ENCODE peak calls at places on chromosomes 7 and 10, in six cellular contexts. Q is NCI-H82; I is activated CD8-positive, alpha-beta memory T cell treated with anti-CD3 and anti-CD28 coated beads for 24 hours; J is frontal cortex; S is occipital lobe; F is CD8-positive, alpha-beta memory T cell. L is an unnamed sample.

GRCh38 chr10:116160271-116160670 is 112.7 kb downstream of the GFRA1 start:
- DNase-seq in Q (no peak), I (no peak), J (no peak), S (no peak), F (no peak), L (no peak)

GRCh38 chr7:14999331-14999730 is 96.8 kb upstream of the DGKB start:
- DNase-seq in Q (no peak), I (no peak), J (no peak), S (no peak), F (no peak), L (no peak)

GRCh38 chr7:41217306-41217705 is 485.6 kb downstream of the INHBA start:
- DNase-seq in Q (no peak), I (no peak), J (no peak), S (no peak), F (no peak), L (no peak)

GRCh38 chr7:148699772-148700629 is 1.3 kb downstream of the CUL1 start:
- DNase-seq in Q (peak; percentile 73), I (no peak), J (no peak), S (no peak), F (no peak), L (no peak)

GRCh38 chr10:69897417-69897816 is 95.7 kb downstream of the COL13A1 start:
- DNase-seq in Q (no peak), I (no peak), J (no peak), S (no peak), F (no peak), L (no peak)

GRCh38 chr7:21640150-21640549 is 97.3 kb downstream of the DNAH11 start:
- DNase-seq in Q (no peak), I (no peak), J (no peak), S (no peak), F (no peak), L (no peak)

GRCh38 chr10:33290286-33291052 is 44.0 kb downstream of the NRP1 start:
- DNase-seq in Q (no peak), I (no peak), J (no peak), S (no peak), F (no peak), L (no peak)

GRCh38 chr10:25061711-25062455 is 45.5 kb downstream of the THNSL1 start:
- DNase-seq in Q (no peak), I (no peak), J (no peak), S (no peak), F (no peak), L (no peak)

GRCh38 chr10:50567384-50567783 is 56.4 kb downstream of the SGMS1 start:
- DNase-seq in Q (peak; percentile 11), I (no peak), J (no peak), S (peak; percentile 33), F (no peak), L (no peak)

GRCh38 chr10:128892005-128892404 is 575.0 kb upstream of the MGMT start:
- DNase-seq in Q (no peak), I (no peak), J (no peak), S (no peak), F (no peak), L (no peak)

GRCh38 chr10:60149003-60149402 is 240.7 kb downstream of the ANK3 start:
- DNase-seq in Q (no peak), I (no peak), J (no peak), S (no peak), F (no peak), L (no peak)

GRCh38 chr7:92013611-92014010 is 72.9 kb downstream of the AKAP9 start:
- DNase-seq in Q (no peak), I (no peak), J (no peak), S (no peak), F (no peak), L (no peak)

GRCh38 chr7:70728873-70729552 is 402.9 kb upstream of the GALNT17 start:
- DNase-seq in Q (peak; percentile 21), I (no peak), J (peak; percentile 24), S (no peak), F (no peak), L (no peak)

GRCh38 chr7:151454306-151454705 is 14.4 kb upstream of the CRYGN start:
- DNase-seq in Q (no peak), I (no peak), J (no peak), S (no peak), F (no peak), L (no peak)

GRCh38 chr10:6348091-6348862 is 145.5 kb downstream of the PFKFB3 start:
- DNase-seq in Q (no peak), I (peak; percentile 85), J (peak; percentile 60), S (peak; percentile 29), F (peak; percentile 62), L (no peak)

GRCh38 chr10:114220281-114220680 is 18.8 kb upstream of the VWA2 start:
- DNase-seq in Q (no peak), I (no peak), J (no peak), S (no peak), F (no peak), L (no peak)

GRCh38 chr7:12646139-12646538 is 41.3 kb upstream of the ARL4A start:
- DNase-seq in Q (peak; percentile 56), I (no peak), J (no peak), S (no peak), F (no peak), L (no peak)

GRCh38 chr7:158494162-158494586 is 93.4 kb downstream of the PTPRN2 start:
- DNase-seq in Q (no peak), I (no peak), J (no peak), S (no peak), F (no peak), L (no peak)

GRCh38 chr7:153389261-153389660 is 629.7 kb downstream of the ACTR3B start:
- DNase-seq in Q (no peak), I (no peak), J (no peak), S (no peak), F (no peak), L (no peak)

GRCh38 chr10:81018898-81019890 is 481.5 kb downstream of the SH2D4B start:
- DNase-seq in Q (peak; percentile 81), I (no peak), J (peak; percentile 12), S (peak; percentile 21), F (no peak), L (no peak)

GRCh38 chr10:21494221-21495001 is 31.1 kb downstream of the SKIDA1 start:
- DNase-seq in Q (no peak), I (no peak), J (peak; percentile 2), S (peak; percentile 35), F (no peak), L (no peak)

GRCh38 chr7:22853138-22853537 is 30.5 kb upstream of the TOMM7 start:
- DNase-seq in Q (no peak), I (no peak), J (no peak), S (no peak), F (no peak), L (no peak)

GRCh38 chr7:54542920-54543539 is 855 bp downstream of the VSTM2A start:
- DNase-seq in Q (peak; percentile 14), I (no peak), J (no peak), S (no peak), F (no peak), L (no peak)

GRCh38 chr7:31051598-31052503 is at the start of gene ADCYAP1R1:
- DNase-seq in Q (peak; percentile 89), I (no peak), J (peak; percentile 81), S (peak; percentile 33), F (no peak), L (no peak)

GRCh38 chr10:71582019-71582418 is 137.6 kb downstream of the C10orf105 start:
- DNase-seq in Q (no peak), I (no peak), J (no peak), S (no peak), F (no peak), L (no peak)

GRCh38 chr10:5948999-5949759 is 28.2 kb downstream of the IL15RA start:
- DNase-seq in Q (peak; percentile 52), I (no peak), J (peak; percentile 74), S (peak; percentile 47), F (no peak), L (peak; percentile 65)

GRCh38 chr7:125568799-125569198 is 639.2 kb upstream of the POT1 start:
- DNase-seq in Q (peak; percentile 28), I (no peak), J (no peak), S (no peak), F (no peak), L (no peak)

GRCh38 chr10:26773633-26774032 is 76.1 kb downstream of the PDSS1 start:
- DNase-seq in Q (no peak), I (no peak), J (no peak), S (no peak), F (no peak), L (no peak)

GRCh38 chr10:71401969-71402368 is 5.2 kb downstream of the CDH23 start:
- DNase-seq in Q (no peak), I (no peak), J (no peak), S (no peak), F (no peak), L (no peak)

GRCh38 chr7:28858206-28858605 is 99.9 kb downstream of the TRIL start:
- DNase-seq in Q (no peak), I (no peak), J (no peak), S (no peak), F (no peak), L (no peak)

GRCh38 chr7:28921822-28922221 is 36.3 kb downstream of the TRIL start:
- DNase-seq in Q (peak; percentile 87), I (no peak), J (peak; percentile 41), S (peak; percentile 33), F (no peak), L (no peak)

GRCh38 chr7:155983176-155983815 is 171.0 kb upstream of the SHH start:
- DNase-seq in Q (no peak), I (peak; percentile 45), J (no peak), S (no peak), F (no peak), L (no peak)